ENCODE peak calls at places on chromosomes 4 and X, in six cellular contexts. L is CD4-positive, alpha-beta memory T cell; D is NCI-H510A treated with DMSO at 0.1 percent for 48 hours; Z is HT1080; M is PC-9; O is AG10803. W is an unnamed sample.
A peak's percentile ranks its signal among the peaks of the same experiment; 100 is the strongest.

GRCh38 chr4:176359590-176359989 is 39.8 kb downstream of the SPCS3 start:
- DNase-seq in L (no peak), D (no peak), Z (no peak), M (no peak), O (peak; percentile 97), W (no peak)

GRCh38 chrX:33065415-33065814 is 145.9 kb downstream of the DMD start:
- DNase-seq in L (no peak), D (no peak), Z (no peak), M (no peak), O (no peak), W (no peak)

GRCh38 chrX:47247206-47247998 is 14.6 kb downstream of the USP11 start:
- DNase-seq in L (no peak), D (no peak), Z (peak; percentile 87), M (no peak), O (no peak), W (no peak)

GRCh38 chr4:124918559-124919122 is 206.1 kb upstream of the ANKRD50 start:
- DNase-seq in L (no peak), D (no peak), Z (no peak), M (no peak), O (peak; percentile 17), W (no peak)

GRCh38 chr4:54668031-54668611 is 10.4 kb downstream of the KIT start:
- DNase-seq in L (no peak), D (no peak), Z (no peak), M (no peak), O (no peak), W (no peak)

GRCh38 chr4:152169666-152170065 is 366.2 kb downstream of the FBXW7 start:
- DNase-seq in L (no peak), D (no peak), Z (no peak), M (no peak), O (no peak), W (no peak)

GRCh38 chrX:122512561-122513072 is 671.5 kb upstream of the GRIA3 start:
- DNase-seq in L (no peak), D (no peak), Z (no peak), M (no peak), O (peak; percentile 58), W (no peak)

GRCh38 chr4:2269206-2269531 is 7.3 kb upstream of the MXD4 start:
- DNase-seq in L (no peak), D (no peak), Z (no peak), M (no peak), O (no peak), W (no peak)

GRCh38 chrX:20500949-20501348 is 234.2 kb upstream of the RPS6KA3 start:
- DNase-seq in L (no peak), D (no peak), Z (no peak), M (no peak), O (no peak), W (no peak)

GRCh38 chrX:108087792-108088191 is 3.5 kb downstream of the PSMD10 start:
- DNase-seq in L (no peak), D (no peak), Z (no peak), M (no peak), O (no peak), W (no peak)

GRCh38 chrX:139112432-139112831 is 400.9 kb upstream of the FGF13 start:
- DNase-seq in L (no peak), D (no peak), Z (no peak), M (no peak), O (peak; percentile 44), W (no peak)

GRCh38 chr4:100977746-100978397 is 369.5 kb downstream of the PPP3CA start:
- DNase-seq in L (no peak), D (no peak), Z (no peak), M (no peak), O (peak; percentile 66), W (no peak)

GRCh38 chrX:28966335-28966734 is 379.1 kb downstream of the IL1RAPL1 start:
- DNase-seq in L (no peak), D (no peak), Z (no peak), M (no peak), O (no peak), W (no peak)

GRCh38 chr4:25993564-25994185 is 79.7 kb downstream of the SMIM20 start:
- DNase-seq in L (no peak), D (no peak), Z (peak; percentile 17), M (no peak), O (no peak), W (peak; percentile 87)

GRCh38 chr4:151887816-151888180 is 127.0 kb upstream of the GATB start:
- DNase-seq in L (no peak), D (no peak), Z (no peak), M (no peak), O (no peak), W (no peak)

GRCh38 chrX:88982183-88982582 is 235.2 kb downstream of the CPXCR1 start:
- DNase-seq in L (no peak), D (no peak), Z (no peak), M (no peak), O (no peak), W (no peak)